ENCODE peak calls at places on chromosomes 16 and 17, in four cellular contexts. One of them, this sample, is unnamed.

GRCh38 chr17:81865733-81866439 is 5.3 kb downstream of the ARHGDIA start:
- DNase-seq in brain microvascular endothelial cell: no peak
- DNase-seq in aorta: peak; percentile 80
- DNase-seq in neural crest cell: no peak
- DNase-seq in this sample: peak; percentile 33

GRCh38 chr16:67034478-67034877 is 5.5 kb downstream of the CBFB start:
- DNase-seq in aorta: no peak
- DNase-seq in neural crest cell: no peak
- DNase-seq in brain microvascular endothelial cell: no peak
- DNase-seq in this sample: no peak

GRCh38 chr17:7838291-7839075 is 4.5 kb downstream of the KDM6B start:
- DNase-seq in brain microvascular endothelial cell: peak; percentile 34
- DNase-seq in neural crest cell: peak; percentile 58
- DNase-seq in aorta: no peak
- DNase-seq in this sample: no peak

GRCh38 chr17:33949100-33949499 is 306.0 kb upstream of the CCL2 start:
- DNase-seq in brain microvascular endothelial cell: no peak
- DNase-seq in neural crest cell: peak; percentile 33
- DNase-seq in aorta: no peak
- DNase-seq in this sample: peak; percentile 29

GRCh38 chr17:50171371-50172071 is 5.7 kb downstream of the SGCA start:
- DNase-seq in brain microvascular endothelial cell: no peak
- DNase-seq in neural crest cell: no peak
- DNase-seq in aorta: peak; percentile 60
- DNase-seq in this sample: no peak

GRCh38 chr16:85613609-85614337 is 651 bp downstream of the GSE1 start:
- DNase-seq in neural crest cell: no peak
- DNase-seq in aorta: peak; percentile 90
- DNase-seq in brain microvascular endothelial cell: no peak
- DNase-seq in this sample: peak; percentile 43

GRCh38 chr16:21626659-21627277 is 25.6 kb downstream of the IGSF6 start:
- DNase-seq in aorta: no peak
- DNase-seq in neural crest cell: no peak
- DNase-seq in brain microvascular endothelial cell: peak; percentile 84
- DNase-seq in this sample: peak; percentile 30

GRCh38 chr17:82663381-82664275 is 15.4 kb upstream of the WDR45B start:
- DNase-seq in aorta: peak; percentile 59
- DNase-seq in neural crest cell: no peak
- DNase-seq in brain microvascular endothelial cell: no peak
- DNase-seq in this sample: no peak

GRCh38 chr17:19024101-19025078 is 19.8 kb upstream of the FAM83G start:
- DNase-seq in aorta: peak; percentile 55
- DNase-seq in neural crest cell: no peak
- DNase-seq in brain microvascular endothelial cell: peak; percentile 25
- DNase-seq in this sample: peak; percentile 42

GRCh38 chr16:84223456-84223855 is 16.4 kb downstream of the KCNG4 start:
- DNase-seq in neural crest cell: no peak
- DNase-seq in aorta: no peak
- DNase-seq in brain microvascular endothelial cell: no peak
- DNase-seq in this sample: no peak

GRCh38 chr17:63345598-63345997 is 100.5 kb downstream of the CYB561 start:
- DNase-seq in aorta: no peak
- DNase-seq in neural crest cell: no peak
- DNase-seq in brain microvascular endothelial cell: no peak
- DNase-seq in this sample: no peak

GRCh38 chr16:11848842-11849241 is 2.5 kb downstream of the RSL1D1 start:
- DNase-seq in neural crest cell: no peak
- DNase-seq in brain microvascular endothelial cell: peak; percentile 53
- DNase-seq in aorta: no peak
- DNase-seq in this sample: peak; percentile 21

This sample was measured in activated CD4-positive, alpha-beta T cell treated with anti-CD3 and anti-CD28 coated beads for 36 hours.